ENCODE peak calls at places on chromosome 14, in ten cellular contexts. O is dorsolateral prefrontal cortex, Z is left ventricle myocardium inferior, K is fibroblast of lung, C is endothelial cell, A is HL-60, N is HCT116, Q is suprapubic skin, W is heart left ventricle, T is choroid plexus epithelial cell. V is an unnamed sample.

GRCh38 chr14:55837467-55837866 is 257.5 kb downstream of the KTN1 start:
- DNase-seq in O (no peak), Z (no peak), K (no peak), C (no peak), A (no peak), N (no peak), Q (no peak), W (no peak), T (no peak), V (no peak)

GRCh38 chr14:91509878-91510170 is 286 bp downstream of the PPP4R3A start:
- DNase-seq in O (peak; percentile 53), Z (no peak), K (no peak), C (no peak), A (no peak), N (no peak), Q (no peak), W (no peak), T (no peak), V (no peak)

GRCh38 chr14:105502446-105503295 is 11.6 kb downstream of the TEDC1 start:
- DNase-seq in O (no peak), Z (no peak), K (no peak), C (no peak), A (no peak), N (no peak), Q (no peak), W (no peak), T (no peak), V (no peak)

GRCh38 chr14:90759370-90760054 is 56.7 kb downstream of the TTC7B start:
- DNase-seq in O (no peak), Z (no peak), K (no peak), C (no peak), A (no peak), N (no peak), Q (peak; percentile 53), W (peak; percentile 65), T (no peak), V (no peak)

GRCh38 chr14:99682809-99683618 is 1.1 kb upstream of the CYP46A1 start:
- DNase-seq in O (peak; percentile 85), Z (peak; percentile 83), K (peak; percentile 50), C (peak; percentile 92), A (peak; percentile 68), N (peak; percentile 46), Q (peak; percentile 90), W (peak; percentile 83), T (peak; percentile 74), V (peak; percentile 94)

GRCh38 chr14:47227051-47227600 is 448.3 kb downstream of the MDGA2 start:
- DNase-seq in O (no peak), Z (no peak), K (peak; percentile 36), C (no peak), A (no peak), N (no peak), Q (no peak), W (no peak), T (peak; percentile 26), V (no peak)

GRCh38 chr14:93977790-93978581 is 1.6 kb upstream of the ASB2 start:
- DNase-seq in O (no peak), Z (no peak), K (peak; percentile 80), C (no peak), A (peak; percentile 89), N (no peak), Q (no peak), W (no peak), T (no peak), V (no peak)

GRCh38 chr14:62557416-62557815 is 487.8 kb downstream of the KCNH5 start:
- DNase-seq in O (no peak), Z (no peak), K (no peak), C (no peak), A (no peak), N (no peak), Q (no peak), W (no peak), T (no peak), V (no peak)

DNA sequence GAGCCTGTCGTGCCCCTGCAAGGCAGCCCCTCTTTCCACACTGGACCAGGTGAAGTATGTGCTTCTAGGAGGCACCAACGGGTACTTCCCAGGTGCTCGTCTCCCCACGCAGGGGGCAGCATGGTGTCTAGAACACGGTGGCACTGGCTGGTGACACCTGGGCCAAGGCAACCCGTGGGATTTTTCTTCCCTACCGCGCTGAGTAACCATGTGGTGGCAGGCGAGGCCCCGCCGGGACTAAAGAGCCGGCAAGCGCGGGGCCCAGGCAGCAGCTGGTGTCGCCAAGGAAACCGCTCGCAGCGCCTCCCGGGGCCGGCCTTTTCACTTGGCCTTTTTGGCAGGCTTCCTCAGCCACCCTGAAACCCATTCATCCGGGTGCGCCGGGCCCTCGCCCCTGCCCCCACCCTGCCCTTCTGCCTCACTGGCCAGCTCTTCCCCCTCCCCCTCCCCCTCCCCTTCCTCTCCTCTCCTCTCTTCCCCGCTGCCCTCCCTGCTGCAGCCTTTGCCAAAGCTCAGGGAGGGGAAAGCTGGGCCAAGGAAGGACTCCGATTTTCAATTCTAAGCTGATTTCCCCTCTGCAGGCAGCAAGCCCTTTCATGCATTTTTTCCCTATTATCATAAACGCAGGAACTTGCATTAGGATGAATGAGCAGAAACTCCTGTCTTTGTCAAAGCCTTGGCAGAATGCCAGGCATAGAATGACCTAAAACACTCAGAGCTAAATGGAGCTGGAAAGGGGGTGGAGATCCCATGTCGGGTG is 81.2 kb downstream of the IRF2BPL start:
- DNase-seq in O (peak; percentile 96), Z (peak; percentile 90), K (peak; percentile 92), C (peak; percentile 74), A (peak; percentile 69), N (peak; percentile 87), Q (peak; percentile 93), W (peak; percentile 93), T (peak; percentile 83), V (peak; percentile 93)
- TF ChIP-seq CTCF in O (peak; percentile 84), Z (peak; percentile 68), K (peak; percentile 23), C (no peak), A (no peak), N (peak; percentile 51), Q (peak; percentile 47), W (peak; percentile 60), T (peak; percentile 44), V (peak; percentile 32)

GRCh38 chr14:53874704-53875103 is 81.9 kb downstream of the BMP4 start:
- DNase-seq in O (no peak), Z (peak; percentile 51), K (no peak), C (no peak), A (no peak), N (no peak), Q (no peak), W (peak; percentile 35), T (no peak), V (no peak)

GRCh38 chr14:53870997-53871396 is 85.6 kb downstream of the BMP4 start:
- DNase-seq in O (no peak), Z (no peak), K (no peak), C (no peak), A (no peak), N (no peak), Q (no peak), W (no peak), T (no peak), V (no peak)

GRCh38 chr14:53871947-53872346 is 84.7 kb downstream of the BMP4 start:
- DNase-seq in O (no peak), Z (no peak), K (no peak), C (no peak), A (no peak), N (no peak), Q (no peak), W (no peak), T (no peak), V (no peak)

GRCh38 chr14:53875337-53875897 is 81.2 kb downstream of the BMP4 start:
- DNase-seq in O (no peak), Z (no peak), K (peak; percentile 17), C (no peak), A (no peak), N (no peak), Q (no peak), W (no peak), T (no peak), V (no peak)

DNA sequence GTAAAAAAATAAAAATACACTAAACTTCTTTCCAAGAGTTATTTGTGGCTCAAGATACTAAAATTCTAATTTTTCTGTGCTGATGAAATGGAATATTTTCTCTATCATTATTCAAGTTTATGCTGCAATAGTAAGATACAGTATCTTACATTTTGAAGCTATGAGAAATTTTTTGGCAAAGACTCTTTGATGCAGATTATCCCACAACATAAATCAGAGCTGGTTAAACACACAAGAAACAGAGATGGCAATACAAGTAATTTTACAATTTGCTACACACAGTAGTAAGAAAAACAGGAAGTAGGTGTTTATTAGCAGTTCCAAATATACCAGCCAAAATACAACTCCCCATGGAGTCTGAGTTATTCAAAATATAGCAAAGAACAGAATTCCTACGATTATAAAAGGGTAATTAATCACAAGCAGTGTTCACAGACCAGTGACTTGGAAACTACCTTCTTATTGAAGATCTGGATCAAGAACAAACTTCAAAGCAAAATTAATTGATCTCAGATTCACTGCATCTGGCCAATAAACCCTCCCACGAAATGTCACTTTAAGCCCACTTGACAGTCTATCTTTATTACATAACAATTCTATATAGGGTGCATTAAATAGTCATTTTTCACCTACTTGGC is 84.0 kb downstream of the BMP4 start:
- DNase-seq in O (no peak), Z (no peak), K (peak; percentile 77), C (no peak), A (no peak), N (no peak), Q (no peak), W (no peak), T (no peak), V (no peak)
- TF ChIP-seq CTCF in O (no peak), Z (no peak), K (no peak), C (no peak), A (no peak), N (no peak), Q (no peak), W (no peak), T (no peak), V (no peak)

GRCh38 chr14:95196826-95197497 is 39.6 kb upstream of the DICER1 start:
- DNase-seq in O (no peak), Z (no peak), K (no peak), C (no peak), A (no peak), N (no peak), Q (no peak), W (no peak), T (no peak), V (no peak)

GRCh38 chr14:95198320-95198719 is 41.0 kb upstream of the DICER1 start:
- DNase-seq in O (no peak), Z (no peak), K (no peak), C (no peak), A (no peak), N (no peak), Q (no peak), W (no peak), T (no peak), V (no peak)

GRCh38 chr14:95195031-95195430 is 37.7 kb upstream of the DICER1 start:
- DNase-seq in O (no peak), Z (no peak), K (no peak), C (no peak), A (no peak), N (no peak), Q (no peak), W (no peak), T (no peak), V (no peak)

GRCh38 chr14:95197498-95198010 is 40.2 kb upstream of the DICER1 start:
- DNase-seq in O (no peak), Z (no peak), K (no peak), C (no peak), A (no peak), N (no peak), Q (no peak), W (no peak), T (no peak), V (no peak)

DNA sequence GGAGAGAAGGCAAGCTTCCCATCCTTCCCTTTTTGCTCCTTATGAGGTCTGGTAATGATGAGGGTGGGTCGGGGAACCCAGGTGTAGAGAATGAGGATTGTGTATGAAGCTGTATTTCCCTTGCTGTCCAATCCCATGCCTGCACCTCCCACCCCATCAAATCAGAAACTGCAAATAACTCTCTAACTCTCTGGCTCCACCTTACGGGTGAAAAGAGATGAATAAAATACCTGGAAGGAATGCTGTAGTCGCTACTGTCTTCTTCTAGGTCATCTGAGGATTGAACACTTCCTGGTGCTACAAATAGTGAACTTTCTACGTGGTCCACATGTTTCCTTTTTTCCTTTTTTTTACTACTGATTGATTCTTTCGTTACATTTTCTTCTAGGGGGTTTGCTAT is 38.9 kb upstream of the DICER1 start:
- DNase-seq in O (no peak), Z (no peak), K (no peak), C (no peak), A (peak; percentile 39), N (peak; percentile 6), Q (no peak), W (no peak), T (peak; percentile 26), V (no peak)
- TF ChIP-seq CTCF in O (peak; percentile 22), Z (peak; percentile 54), K (no peak), C (no peak), A (no peak), N (peak; percentile 30), Q (no peak), W (peak; percentile 34), T (peak; percentile 30), V (no peak)

GRCh38 chr14:57182760-57183503 is 85.8 kb downstream of the EXOC5 start:
- DNase-seq in O (no peak), Z (no peak), K (no peak), C (peak; percentile 40), A (no peak), N (peak; percentile 16), Q (no peak), W (no peak), T (peak; percentile 39), V (peak; percentile 41)
- TF ChIP-seq CTCF in O (peak; percentile 11), Z (no peak), K (no peak), C (no peak), A (no peak), N (peak; percentile 63), Q (no peak), W (no peak), T (peak; percentile 61), V (no peak)